ENCODE peak calls at places on chromosome 6, in ten cellular contexts. C, J, N, I, H, R, W, U, M and K are unnamed samples.

GRCh38 chr6:80610821-80611220 is 504.4 kb downstream of the BCKDHB start:
- DNase-seq in J (peak; percentile 22), W (peak; percentile 76), M (peak; percentile 60), N (peak; percentile 85), I (no peak), C (no peak), H (no peak), U (no peak), R (no peak), K (no peak)

GRCh38 chr6:56350857-56351256 is 103.5 kb upstream of the COL21A1 start:
- DNase-seq in N (no peak), J (no peak), R (no peak), U (no peak), H (no peak), W (no peak), C (no peak), M (no peak), I (no peak), K (no peak)

GRCh38 chr6:137271245-137272183 is 52.3 kb upstream of the IFNGR1 start:
- DNase-seq in N (peak; percentile 74), H (peak; percentile 82), J (peak; percentile 29), U (no peak), I (peak; percentile 4), R (no peak), C (no peak), M (peak; percentile 62), W (peak; percentile 12), K (no peak)

GRCh38 chr6:92723390-92723931 is 695.9 kb downstream of the EPHA7 start:
- DNase-seq in W (no peak), N (no peak), M (no peak), I (no peak), R (no peak), H (peak; percentile 94), U (no peak), C (no peak), J (no peak), K (no peak)

GRCh38 chr6:168060521-168060931 is 18.5 kb downstream of the FRMD1 start:
- DNase-seq in U (peak; percentile 72), H (peak; percentile 38), R (no peak), W (peak; percentile 14), J (peak; percentile 81), N (peak; percentile 59), C (no peak), I (peak; percentile 10), M (peak; percentile 75), K (peak; percentile 89)

GRCh38 chr6:44104661-44105060 is 22.6 kb downstream of the MRPL14 start:
- DNase-seq in M (no peak), J (no peak), N (no peak), I (no peak), H (no peak), C (no peak), U (peak; percentile 68), W (no peak), R (no peak), K (no peak)

GRCh38 chr6:43858161-43859153 is 88.4 kb downstream of the VEGFA start:
- DNase-seq in J (no peak), C (no peak), I (no peak), U (no peak), R (no peak), W (no peak), M (no peak), N (no peak), H (peak; percentile 35), K (no peak)

GRCh38 chr6:63740709-63741108 is 105.1 kb downstream of the PHF3 start:
- DNase-seq in H (no peak), W (peak; percentile 25), I (no peak), U (no peak), J (no peak), M (peak; percentile 5), N (peak; percentile 79), C (no peak), R (no peak), K (no peak)

GRCh38 chr6:151228788-151229400 is 10.9 kb upstream of the AKAP12 start:
- DNase-seq in C (no peak), N (no peak), I (no peak), R (no peak), U (no peak), W (no peak), J (no peak), M (no peak), H (no peak), K (no peak)

GRCh38 chr6:17584241-17584803 is 15.8 kb upstream of the FAM8A1 start:
- DNase-seq in I (peak; percentile 60), N (peak; percentile 72), H (peak; percentile 84), M (peak; percentile 75), U (no peak), R (no peak), J (peak; percentile 73), C (no peak), W (peak; percentile 45), K (no peak)

GRCh38 chr6:75546401-75546800 is 52.8 kb upstream of the FILIP1 start:
- DNase-seq in U (no peak), J (peak; percentile 16), M (peak; percentile 50), R (no peak), N (peak; percentile 42), I (no peak), W (no peak), C (no peak), H (peak; percentile 14), K (no peak)

GRCh38 chr6:158382491-158382890 is 70.2 kb downstream of the TULP4 start:
- DNase-seq in J (no peak), C (no peak), H (peak; percentile 42), N (no peak), R (no peak), M (no peak), W (no peak), I (no peak), U (no peak), K (no peak)

GRCh38 chr6:163837681-163838431 is 423.3 kb downstream of the QKI start:
- DNase-seq in W (no peak), I (no peak), U (no peak), M (peak; percentile 14), H (peak; percentile 71), R (no peak), J (peak; percentile 35), N (no peak), C (no peak), K (no peak)

GRCh38 chr6:13538084-13538483 is 36.3 kb upstream of the SIRT5 start:
- DNase-seq in N (peak; percentile 62), W (no peak), C (no peak), R (no peak), U (no peak), H (peak; percentile 68), M (peak; percentile 72), J (peak; percentile 75), I (no peak), K (no peak)

GRCh38 chr6:44855562-44856494 is 468.3 kb downstream of the CDC5L start:
- DNase-seq in R (no peak), U (no peak), C (no peak), W (peak; percentile 57), M (peak; percentile 14), I (peak; percentile 97), H (peak; percentile 76), J (no peak), N (no peak), K (no peak)